ENCODE peak calls at places on chromosomes 2 and 18, in six cellular contexts. K is sigmoid colon, Y is stomach, T is GM23338, H is Panc1, Q is vagina. G is an unnamed sample.
A peak's percentile ranks its signal among the peaks of the same experiment; 100 is the strongest.

GRCh38 chr18:31942301-31942998 is 478 bp downstream of the TRAPPC8 start:
- DNase-seq in T (peak; percentile 52), H (no peak), K (peak; percentile 66), Q (peak; percentile 74), Y (no peak), G (no peak)

GRCh38 chr2:152560163-152560562 is 157.1 kb downstream of the PRPF40A start:
- DNase-seq in H (no peak), T (no peak), K (no peak), Q (no peak), Y (no peak), G (no peak)

GRCh38 chr2:108195133-108195439 is 44.7 kb upstream of the SULT1C3 start:
- DNase-seq in Y (no peak), H (no peak), K (no peak), Q (no peak), T (no peak), G (no peak)

GRCh38 chr2:216231867-216232266 is 122.7 kb downstream of the XRCC5 start:
- DNase-seq in H (no peak), K (no peak), Y (no peak), T (no peak), Q (no peak), G (no peak)

GRCh38 chr2:109217362-109218086 is 88.5 kb downstream of the SH3RF3 start:
- DNase-seq in Y (no peak), Q (no peak), H (no peak), T (no peak), K (no peak), G (no peak)

GRCh38 chr18:52353589-52353988 is 13.6 kb downstream of the DCC start:
- DNase-seq in Q (no peak), H (no peak), K (no peak), T (no peak), Y (no peak), G (no peak)

GRCh38 chr18:43271593-43272432 is 5.5 kb downstream of the SYT4 start:
- DNase-seq in T (peak; percentile 67), K (no peak), H (peak; percentile 32), Q (no peak), Y (no peak), G (no peak)

GRCh38 chr2:129118296-129118695 is 799.6 kb upstream of the HS6ST1 start:
- DNase-seq in Y (no peak), H (no peak), K (no peak), T (no peak), Q (no peak), G (no peak)

GRCh38 chr2:212548459-212548815 is 9.8 kb upstream of the ERBB4 start:
- DNase-seq in Y (no peak), T (peak; percentile 52), Q (no peak), K (no peak), H (no peak), G (no peak)

GRCh38 chr2:101790856-101791255 is 93.3 kb downstream of the MAP4K4 start:
- DNase-seq in Y (no peak), H (no peak), T (no peak), K (no peak), Q (no peak), G (no peak)

GRCh38 chr2:222318712-222319575 is 20.1 kb upstream of the PAX3 start:
- DNase-seq in H (no peak), K (no peak), Q (no peak), Y (no peak), T (peak; percentile 54), G (no peak)
- TF ChIP-seq POLR2AphosphoS5 in H (no peak), K (no peak), Q (no peak), Y (no peak), T (no peak), G (no peak)

GRCh38 chr2:74740395-74741075 is 86.5 kb downstream of the SEMA4F start:
- DNase-seq in H (peak; percentile 93), Q (no peak), T (no peak), K (no peak), Y (peak; percentile 79), G (no peak)
- TF ChIP-seq POLR2AphosphoS5 in H (no peak), Q (peak; percentile 37), T (no peak), K (no peak), Y (no peak), G (no peak)

DNA sequence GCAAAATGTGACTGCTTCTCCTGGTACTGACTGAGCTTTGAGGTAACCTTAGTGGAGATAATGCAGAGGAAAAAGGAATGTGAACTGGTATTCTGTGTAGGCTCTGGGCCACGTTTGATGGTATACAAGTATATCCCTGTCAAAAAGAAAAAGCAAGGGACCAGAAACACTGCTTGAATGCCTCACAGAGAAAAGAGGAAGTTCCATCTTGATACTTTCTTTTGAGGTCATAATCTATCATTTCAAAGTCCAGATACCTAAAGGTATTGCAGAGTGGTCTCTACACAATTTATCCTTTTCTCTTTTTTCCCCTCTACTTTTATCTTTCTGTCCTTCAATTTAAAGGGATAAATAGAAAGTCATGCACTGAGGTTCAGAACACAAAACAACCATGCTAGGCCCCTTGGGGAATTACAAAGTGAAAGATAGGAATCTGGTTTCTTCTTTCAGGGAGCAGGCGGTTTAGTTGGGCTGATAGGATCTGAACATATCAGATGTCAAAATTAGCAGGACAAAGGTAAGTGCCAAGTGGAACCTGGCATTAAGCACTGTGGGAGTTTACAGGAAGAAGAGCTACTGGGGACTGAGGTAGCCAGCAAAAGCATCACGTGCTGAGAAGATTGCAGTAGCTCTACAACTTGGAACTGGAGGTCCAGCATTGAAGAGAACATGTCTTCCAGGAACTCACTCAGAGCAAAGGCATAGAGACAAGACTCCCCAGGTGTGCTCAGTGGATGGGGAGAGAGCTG is 121.2 kb downstream of the LYPD6 start:
- DNase-seq in T (no peak), H (no peak), Q (no peak), K (no peak), Y (no peak), G (no peak)
- TF ChIP-seq POLR2AphosphoS5 in T (no peak), H (no peak), Q (no peak), K (no peak), Y (no peak), G (no peak)

GRCh38 chr18:6465281-6465680 is 50.6 kb upstream of the L3MBTL4 start:
- DNase-seq in Q (no peak), H (no peak), K (no peak), Y (no peak), T (no peak), G (no peak)
- TF ChIP-seq POLR2AphosphoS5 in Q (no peak), H (no peak), K (no peak), Y (no peak), T (no peak), G (no peak)

GRCh38 chr18:48539406-48540328 is 836 bp downstream of the CTIF start:
- DNase-seq in Q (peak; percentile 88), Y (peak; percentile 32), H (no peak), T (peak; percentile 75), K (peak; percentile 79), G (peak; percentile 52)

GRCh38 chr18:48541026-48541746 is 2.4 kb downstream of the CTIF start:
- DNase-seq in T (peak; percentile 78), Y (peak; percentile 74), Q (peak; percentile 80), H (no peak), K (peak; percentile 89), G (peak; percentile 68)

GRCh38 chr18:48540329-48541025 is 1.6 kb downstream of the CTIF start:
- DNase-seq in H (no peak), K (peak; percentile 86), Q (no peak), T (peak; percentile 66), Y (peak; percentile 65), G (peak; percentile 52)

GRCh38 chr18:48536516-48536915 is 2.3 kb upstream of the CTIF start:
- DNase-seq in H (no peak), T (no peak), Q (peak; percentile 84), K (no peak), Y (no peak), G (no peak)

GRCh38 chr18:48538531-48539405 is at the start of gene CTIF:
- DNase-seq in H (peak; percentile 73), K (peak; percentile 99), Q (peak; percentile 97), Y (peak; percentile 95), T (peak; percentile 99), G (peak; percentile 98)
- TF ChIP-seq POLR2AphosphoS5 in H (peak; percentile 25), K (peak; percentile 56), Q (peak; percentile 79), Y (peak; percentile 46), T (peak; percentile 54), G (peak; percentile 71)

DNA sequence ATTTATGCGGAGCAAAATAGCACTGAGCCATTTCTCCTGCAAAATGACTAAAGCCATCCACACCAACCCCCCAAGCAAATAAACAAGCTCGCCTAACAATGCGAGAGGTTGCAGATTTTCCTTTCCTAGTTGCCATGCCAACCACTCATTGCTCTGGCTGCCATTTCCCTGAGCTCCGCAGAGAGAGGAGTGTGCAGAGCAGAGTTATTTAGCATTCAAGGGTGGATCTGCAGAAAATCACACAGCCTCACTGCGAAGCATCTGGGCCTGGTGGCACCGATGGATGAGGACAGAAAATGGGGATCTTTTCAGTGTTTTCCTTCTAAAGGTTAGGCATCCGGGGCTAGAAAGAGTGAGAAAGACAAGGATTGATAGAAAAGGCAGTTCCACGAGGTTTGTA is 110.3 kb upstream of the UNC80 start:
- DNase-seq in T (peak; percentile 77), H (no peak), K (no peak), Q (no peak), Y (no peak), G (no peak)
- TF ChIP-seq POLR2AphosphoS5 in T (no peak), H (no peak), K (no peak), Q (no peak), Y (no peak), G (no peak)

GRCh38 chr2:237695201-237695780 is 67.9 kb downstream of the LRRFIP1 start:
- DNase-seq in H (peak; percentile 83), Q (no peak), T (no peak), Y (no peak), K (peak; percentile 29), G (no peak)
- TF ChIP-seq POLR2AphosphoS5 in H (no peak), Q (peak; percentile 33), T (no peak), Y (peak; percentile 39), K (peak; percentile 28), G (no peak)

DNA sequence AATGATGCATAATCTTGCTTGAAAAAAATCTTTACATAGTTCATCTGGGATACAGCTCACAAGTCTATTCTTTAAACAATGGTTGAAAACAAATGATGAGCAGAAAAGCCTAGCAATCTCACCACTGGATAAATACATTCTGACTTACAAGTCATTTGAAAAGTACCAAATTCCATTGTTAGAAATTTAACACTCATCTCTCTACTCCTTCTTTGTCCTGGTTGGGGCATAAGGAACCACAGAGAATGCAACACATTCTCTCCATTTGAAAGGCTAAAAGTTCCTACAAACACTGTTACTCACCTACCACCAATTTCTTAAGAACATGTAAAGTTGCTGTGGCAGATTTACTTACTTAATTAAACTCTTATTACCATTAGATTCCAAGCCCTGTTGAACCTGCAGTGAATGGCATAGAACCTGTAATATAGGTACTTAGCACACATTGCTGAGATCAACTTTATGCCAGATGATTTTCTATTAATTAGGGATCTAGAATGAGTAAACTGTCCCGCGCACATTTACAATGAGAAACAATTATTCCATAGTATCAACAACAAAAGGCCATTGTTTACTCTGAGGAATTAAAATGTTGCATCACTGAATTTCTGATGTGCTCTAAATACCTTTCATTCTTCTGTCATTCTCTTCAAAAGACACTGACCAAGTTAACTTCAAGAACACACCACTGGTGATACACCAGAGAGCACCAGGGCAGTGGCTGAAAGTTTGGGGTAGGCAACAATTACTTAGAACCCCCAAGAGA is 69.6 kb downstream of the CABYR start:
- DNase-seq in T (peak; percentile 29), H (no peak), Q (no peak), Y (no peak), K (no peak), G (no peak)
- TF ChIP-seq POLR2AphosphoS5 in T (no peak), H (no peak), Q (no peak), Y (no peak), K (no peak), G (no peak)

GRCh38 chr2:71884303-71885042 is 263.2 kb downstream of the CYP26B1 start:
- DNase-seq in H (no peak), T (no peak), Q (peak; percentile 54), K (no peak), Y (no peak), G (no peak)
- TF ChIP-seq POLR2AphosphoS5 in H (no peak), T (no peak), Q (no peak), K (no peak), Y (no peak), G (no peak)